ENCODE peak calls at places on chromosomes 11 and 22, in eight cellular contexts. M, O, R, L, A, U, S and D are unnamed samples.

GRCh38 chr22:17542452-17542851 is 20.8 kb upstream of the SLC25A18 start:
- DNase-seq in A (no peak), U (no peak), L (no peak), O (no peak), S (no peak), R (no peak), M (no peak), D (no peak)

GRCh38 chr11:123616505-123617198 is 37.8 kb downstream of the SCN3B start:
- DNase-seq in R (no peak), M (no peak), L (peak), A (no peak), S (no peak), U (peak), O (peak), D (no peak)

GRCh38 chr11:83235825-83236224 is 42.3 kb downstream of the ANKRD42 start:
- DNase-seq in A (no peak), S (no peak), U (no peak), M (no peak), L (no peak), R (no peak), O (no peak), D (no peak)

GRCh38 chr22:44410396-44411056 is 87.5 kb downstream of the RTL6 start:
- DNase-seq in A (no peak), O (no peak), U (no peak), R (peak), M (peak), L (no peak), S (no peak), D (no peak)

GRCh38 chr11:28627690-28628255 is 519.6 kb downstream of the METTL15 start:
- DNase-seq in A (peak), M (peak), S (no peak), O (no peak), L (no peak), R (no peak), U (no peak), D (no peak)

GRCh38 chr22:39947488-39948216 is 12.5 kb upstream of the TMA7B start:
- DNase-seq in A (peak), M (peak), R (no peak), O (no peak), U (no peak), L (no peak), S (no peak), D (no peak)

GRCh38 chr11:44955019-44955738 is 4.5 kb upstream of the TP53I11 start:
- DNase-seq in S (no peak), M (no peak), O (peak), U (peak), A (no peak), L (peak), R (no peak), D (peak)

GRCh38 chr11:121723261-121723741 is 270.5 kb upstream of the SORL1-AS1 start:
- DNase-seq in M (peak), U (peak), S (peak), A (no peak), O (peak), L (peak), R (peak), D (no peak)

GRCh38 chr22:28883917-28884753 is 763 bp downstream of the ZNRF3 start:
- DNase-seq in U (no peak), M (peak), O (peak), R (no peak), L (no peak), S (peak), A (no peak), D (no peak)